ENCODE peak calls at places on chromosomes 4 and X, in six cellular contexts. C is IMR-90, T is mesenchymal stem cell, H is trophoblast cell, R is H9, B is H1. J is an unnamed sample.

GRCh38 chr4:169070895-169071218 is 60.8 kb upstream of the CBR4 start:
- DNase-seq in C (no peak), T (no peak), H (peak; percentile 38), R (no peak), B (no peak), J (no peak)

GRCh38 chr4:153217440-153217839 is 13.2 kb downstream of the TRIM2 start:
- DNase-seq in C (no peak), T (peak; percentile 58), H (no peak), R (no peak), B (no peak), J (no peak)

GRCh38 chr4:10460313-10461047 is 3.3 kb upstream of the ZNF518B start:
- DNase-seq in C (no peak), T (no peak), H (no peak), R (no peak), B (no peak), J (no peak)

GRCh38 chr4:10578027-10578426 is 106.5 kb downstream of the CLNK start:
- DNase-seq in C (no peak), T (no peak), H (no peak), R (no peak), B (no peak), J (no peak)

GRCh38 chrX:76428243-76429130 is 977 bp downstream of the MAGEE1 start:
- DNase-seq in C (no peak), T (no peak), H (no peak), R (peak; percentile 44), B (no peak), J (no peak)

GRCh38 chrX:118226060-118226428 is 109.4 kb upstream of the KLHL13 start:
- DNase-seq in C (no peak), T (no peak), H (peak; percentile 42), R (no peak), B (no peak), J (no peak)

GRCh38 chr4:60155088-60155487 is 1045.0 kb upstream of the ADGRL3 start:
- DNase-seq in C (no peak), T (no peak), H (no peak), R (no peak), B (no peak), J (no peak)

GRCh38 chrX:51876441-51876840 is 17.0 kb upstream of the MAGED1 start:
- DNase-seq in C (peak; percentile 71), T (peak; percentile 44), H (peak; percentile 61), R (no peak), B (no peak), J (no peak)

GRCh38 chrX:6227445-6227820 is 1.2 kb downstream of the NLGN4X start:
- DNase-seq in C (no peak), T (no peak), H (no peak), R (no peak), B (no peak), J (peak; percentile 1)

GRCh38 chr4:180281726-180282125 is 1961.5 kb upstream of the TENM3 start:
- DNase-seq in C (no peak), T (no peak), H (no peak), R (no peak), B (no peak), J (no peak)

GRCh38 chrX:42869659-42870476 is 91.9 kb upstream of the PPP1R2C start:
- DNase-seq in C (no peak), T (no peak), H (no peak), R (no peak), B (no peak), J (no peak)

GRCh38 chr4:188949608-188950007 is 810.4 kb downstream of the TRIML1 start:
- DNase-seq in C (no peak), T (no peak), H (no peak), R (no peak), B (no peak), J (no peak)

GRCh38 chr4:122665148-122665547 is 44.3 kb upstream of the IL21 start:
- DNase-seq in C (no peak), T (peak; percentile 79), H (peak; percentile 6), R (no peak), B (no peak), J (no peak)

GRCh38 chr4:58301384-58301783 is 1191.2 kb upstream of the IGFBP7 start:
- DNase-seq in C (no peak), T (peak; percentile 95), H (peak; percentile 95), R (no peak), B (no peak), J (peak; percentile 33)

GRCh38 chr4:76494243-76494642 is 59.2 kb downstream of the SHROOM3 start:
- DNase-seq in C (no peak), T (no peak), H (no peak), R (no peak), B (no peak), J (no peak)

GRCh38 chr4:177961709-177962380 is 519.6 kb upstream of the AGA start:
- DNase-seq in C (no peak), T (no peak), H (no peak), R (no peak), B (no peak), J (no peak)

GRCh38 chr4:170008376-170008775 is 17.8 kb downstream of the MFAP3L start:
- DNase-seq in C (no peak), T (no peak), H (no peak), R (no peak), B (no peak), J (no peak)

GRCh38 chrX:13666836-13667235 is 13.9 kb downstream of the TCEANC start:
- DNase-seq in C (no peak), T (no peak), H (no peak), R (no peak), B (no peak), J (no peak)

GRCh38 chr4:7134737-7135388 is 57.5 kb upstream of the SORCS2 start:
- DNase-seq in C (peak; percentile 84), T (no peak), H (no peak), R (no peak), B (no peak), J (no peak)

GRCh38 chr4:119733431-119733830 is 104.8 kb upstream of the PDE5A start:
- DNase-seq in C (peak; percentile 75), T (peak; percentile 61), H (no peak), R (no peak), B (no peak), J (no peak)

GRCh38 chrX:129739591-129739990 is 812 bp downstream of the XPNPEP2 start:
- DNase-seq in C (no peak), T (no peak), H (peak; percentile 60), R (no peak), B (no peak), J (no peak)

GRCh38 chr4:140863187-140863586 is 107.0 kb upstream of the TBC1D9 start:
- DNase-seq in C (no peak), T (no peak), H (no peak), R (no peak), B (no peak), J (no peak)
- H2AFZ ChIP-seq in C (no peak overlapping the region), T (no peak overlapping the region), H (no peak overlapping the region), R (no peak overlapping the region), B (no peak overlapping the region), J (no peak overlapping the region)

GRCh38 chrX:107827137-107827831 is 1.6 kb downstream of the MID2 start:
- DNase-seq in C (no peak), T (peak; percentile 6), H (no peak), R (no peak), B (no peak), J (no peak)
- H3K9ac ChIP-seq in C (no peak overlapping the region), T (peak overlapping the region; percentile 83), H (no peak overlapping the region), R (no peak overlapping the region), B (no peak overlapping the region), J (no peak overlapping the region)

GRCh38 chr4:1346781-1347409 is at the start of gene UVSSA:
- DNase-seq in C (peak; percentile 99), T (peak; percentile 99), H (peak; percentile 100), R (peak; percentile 100), B (peak; percentile 99), J (peak; percentile 100)
- H2AK5ac ChIP-seq in C (peak within 1 kb of the TSS; percentile 94), T (peak within 1 kb of the TSS; percentile 22), H (peak within 1 kb of the TSS; percentile 62), R (no peak within 1 kb of the TSS), B (no peak within 1 kb of the TSS), J (peak within 1 kb of the TSS; percentile 90)

DNA sequence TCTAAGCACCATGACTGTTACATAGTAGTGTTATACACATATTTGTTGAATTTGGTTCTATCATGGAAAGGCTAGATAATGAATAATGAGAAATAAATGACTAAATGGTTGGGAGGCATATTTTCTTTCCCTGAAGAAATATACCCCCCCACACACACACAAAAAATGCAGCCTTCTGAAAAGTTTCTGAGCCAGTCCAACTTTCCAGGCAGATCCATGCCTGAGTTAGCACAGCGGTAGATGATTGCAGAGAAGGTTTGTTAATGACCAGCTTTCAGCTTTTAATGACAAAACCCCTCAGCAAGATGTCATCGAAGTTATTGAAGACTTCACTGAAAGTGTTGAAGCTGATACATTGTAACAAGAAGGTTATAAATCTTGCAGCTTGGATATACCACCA is 61.4 kb downstream of the GBA3 start:
- DNase-seq in C (no peak), T (no peak), H (no peak), R (no peak), B (no peak), J (no peak)
- H2AFZ ChIP-seq in C (no peak overlapping the region), T (no peak overlapping the region), H (no peak overlapping the region), R (no peak overlapping the region), B (no peak overlapping the region), J (no peak overlapping the region)

DNA sequence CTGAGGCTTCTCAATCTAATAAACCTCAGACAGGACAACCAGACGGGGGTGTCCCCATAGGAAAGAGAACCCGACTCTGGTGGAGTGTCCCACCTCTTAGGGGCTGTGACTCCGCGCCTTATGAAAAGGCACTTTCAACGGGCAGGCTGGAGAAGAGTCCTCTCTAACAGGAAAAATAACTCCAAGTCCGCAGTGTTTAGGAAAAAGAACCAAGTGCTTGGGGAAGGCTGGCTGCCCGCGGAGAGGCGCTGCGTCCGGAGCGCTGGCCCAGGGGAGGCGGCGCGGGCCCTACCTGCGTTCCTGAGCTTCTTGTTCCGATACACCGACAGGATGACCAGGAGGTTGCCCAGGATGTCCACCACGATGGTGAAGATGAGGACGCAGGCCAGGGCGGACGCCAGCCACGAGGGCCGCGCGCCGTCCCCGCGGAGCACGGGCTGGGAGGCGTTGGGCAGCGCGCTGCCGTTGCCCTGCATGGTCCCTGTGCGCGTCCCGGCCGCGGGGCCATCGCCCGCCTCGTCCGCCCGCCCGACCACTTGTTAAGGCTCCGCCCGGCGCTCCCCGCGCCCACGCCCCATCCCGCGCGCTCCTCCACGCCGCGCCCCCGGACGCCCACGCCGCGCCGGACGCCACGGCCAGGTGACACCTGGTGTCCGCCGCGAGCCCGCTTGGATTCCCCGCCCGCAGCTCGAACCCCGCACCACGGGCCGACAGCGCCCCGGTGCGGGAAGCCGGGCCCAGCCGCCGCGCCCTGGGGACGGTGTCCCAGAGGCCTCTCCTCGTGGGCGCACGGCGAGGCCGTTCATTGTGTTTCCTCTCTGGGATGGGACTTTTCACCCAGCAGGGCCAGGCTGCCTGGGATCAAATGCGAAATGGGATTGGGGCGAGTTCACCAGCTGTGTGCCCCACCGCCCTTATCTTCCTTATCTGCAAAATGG is at the start of gene MTNR1A:
- DNase-seq in C (no peak), T (peak; percentile 33), H (no peak), R (peak; percentile 67), B (no peak), J (peak; percentile 46)
- H3K9ac ChIP-seq in C (no peak within 1 kb of the TSS), T (no peak within 1 kb of the TSS), H (peak within 1 kb of the TSS; percentile 1), R (no peak within 1 kb of the TSS), B (peak within 1 kb of the TSS; percentile 68), J (peak within 1 kb of the TSS; percentile 99)

J was measured in neuronal stem cell.